ENCODE peak calls at places on chromosomes 7 and 10, in six cellular contexts. S is fibroblast of pulmonary artery, V is NCI-H2081, Z is T-cell, R is COR-L47, L is frontal cortex. J is an unnamed sample.

GRCh38 chr7:145848691-145849090 is 267.9 kb upstream of the CNTNAP2 start:
- DNase-seq in S (no peak), V (peak; percentile 27), Z (no peak), R (peak; percentile 20), L (no peak), J (no peak)

GRCh38 chr7:30327813-30328212 is 43.4 kb downstream of the ZNRF2 start:
- DNase-seq in S (peak; percentile 30), V (no peak), Z (no peak), R (no peak), L (no peak), J (peak; percentile 33)

GRCh38 chr10:4472190-4472904 is 353.7 kb upstream of the AKR1E2 start:
- DNase-seq in S (no peak), V (no peak), Z (no peak), R (no peak), L (no peak), J (no peak)

GRCh38 chr7:81573128-81573527 is 196.7 kb downstream of the HGF start:
- DNase-seq in S (no peak), V (no peak), Z (no peak), R (no peak), L (no peak), J (no peak)

GRCh38 chr7:80294321-80294720 is 159.7 kb downstream of the GNAI1 start:
- DNase-seq in S (peak; percentile 36), V (no peak), Z (no peak), R (no peak), L (no peak), J (peak; percentile 80)

GRCh38 chr10:129501652-129502436 is 34.8 kb downstream of the MGMT start:
- DNase-seq in S (no peak), V (no peak), Z (no peak), R (no peak), L (no peak), J (no peak)

GRCh38 chr7:151013728-151014497 is 10.4 kb downstream of the ATG9B start:
- DNase-seq in S (peak; percentile 56), V (peak; percentile 31), Z (peak; percentile 92), R (no peak), L (peak; percentile 78), J (peak; percentile 64)

GRCh38 chr7:20834656-20835055 is 48.0 kb upstream of the SP8 start:
- DNase-seq in S (no peak), V (peak; percentile 25), Z (no peak), R (peak; percentile 6), L (no peak), J (no peak)

GRCh38 chr10:80163741-80164341 is 31.3 kb downstream of the PLAC9 start:
- DNase-seq in S (peak; percentile 38), V (no peak), Z (no peak), R (peak; percentile 75), L (no peak), J (peak; percentile 97)

GRCh38 chr10:101415884-101416283 is 61.9 kb downstream of the BTRC start:
- DNase-seq in S (no peak), V (no peak), Z (no peak), R (no peak), L (no peak), J (no peak)

GRCh38 chr7:91843831-91844230 is 36.7 kb downstream of the MTERF1 start:
- DNase-seq in S (no peak), V (no peak), Z (no peak), R (no peak), L (no peak), J (no peak)

GRCh38 chr10:23351914-23352313 is 7.3 kb upstream of the C10orf67 start:
- DNase-seq in S (peak; percentile 67), V (no peak), Z (no peak), R (no peak), L (no peak), J (peak; percentile 83)

GRCh38 chr10:18523025-18523424 is 128.4 kb downstream of the NSUN6 start:
- DNase-seq in S (peak; percentile 58), V (no peak), Z (no peak), R (no peak), L (no peak), J (peak; percentile 10)

GRCh38 chr7:128453836-128454804 is 1.6 kb upstream of the HILPDA start:
- DNase-seq in S (peak; percentile 96), V (no peak), Z (no peak), R (no peak), L (peak; percentile 30), J (peak; percentile 98)

J was measured in fibroblast of villous mesenchyme.